ENCODE peak calls at places on chromosomes 12 and 14, in nine cellular contexts. C is endothelial cell; S is naive thymus-derived CD8-positive, alpha-beta T cell; E is stimulated activated CD4-positive, alpha-beta T cell treated with anti-CD3 and anti-CD28 coated beads, Interleukin-1b, Interleukin-23, amount 100 ng/mL, for 1 hour; R is GM18507; A is activated T-cell treated with anti-CD3 and anti-CD28 coated beads for 1 hour; L is AG10803; T is HS-5; D is left kidney. O is an unnamed sample.

GRCh38 chr14:103880334-103880985 is 33.1 kb upstream of the PPP1R13B start:
- DNase-seq in C (no peak), S (peak), E (no peak), R (no peak), A (peak), L (peak), T (no peak), D (peak), O (peak)

GRCh38 chr14:73714656-73715081 is 485 bp upstream of the PNMA1 start:
- DNase-seq in C (no peak), S (no peak), E (no peak), R (no peak), A (no peak), L (no peak), T (no peak), D (peak), O (no peak)

GRCh38 chr12:106149096-106149784 is 10.5 kb upstream of the NUAK1 start:
- DNase-seq in C (peak), S (no peak), E (no peak), R (no peak), A (no peak), L (peak), T (no peak), D (peak), O (no peak)

GRCh38 chr14:53924754-53925153 is 31.9 kb downstream of the BMP4 start:
- DNase-seq in C (no peak), S (no peak), E (no peak), R (no peak), A (no peak), L (peak), T (peak), D (peak), O (peak)

GRCh38 chr12:131720241-131720640 is 9.4 kb downstream of the SFSWAP start:
- DNase-seq in C (no peak), S (no peak), E (no peak), R (no peak), A (no peak), L (no peak), T (no peak), D (no peak), O (no peak)

GRCh38 chr12:117147639-117148038 is 42.6 kb downstream of the FBXO21 start:
- DNase-seq in C (no peak), S (no peak), E (no peak), R (no peak), A (no peak), L (no peak), T (no peak), D (no peak), O (no peak)

GRCh38 chr12:67648306-67649164 is at the start of gene DYRK2:
- DNase-seq in C (peak), S (peak), E (peak), R (peak), A (peak), L (peak), T (no peak), D (peak), O (no peak)

GRCh38 chr12:12210983-12211382 is 55.9 kb downstream of the LRP6 start:
- DNase-seq in C (no peak), S (peak), E (no peak), R (no peak), A (no peak), L (no peak), T (no peak), D (no peak), O (no peak)

GRCh38 chr12:7091660-7092228 is 501 bp downstream of the C1R start:
- DNase-seq in C (no peak), S (no peak), E (no peak), R (no peak), A (no peak), L (peak), T (no peak), D (peak), O (no peak)

GRCh38 chr12:1912580-1913376 is 5.7 kb downstream of the CACNA2D4 start:
- DNase-seq in C (no peak), S (no peak), E (no peak), R (no peak), A (no peak), L (no peak), T (no peak), D (no peak), O (peak)

GRCh38 chr12:127903146-127903545 is 363.8 kb upstream of the TMEM132C start:
- DNase-seq in C (no peak), S (no peak), E (no peak), R (no peak), A (no peak), L (peak), T (no peak), D (no peak), O (no peak)

GRCh38 chr14:91229743-91230200 is 14.7 kb downstream of the GPR68 start:
- DNase-seq in C (no peak), S (peak), E (no peak), R (no peak), A (no peak), L (peak), T (peak), D (no peak), O (no peak)

GRCh38 chr12:117134059-117134458 is 34.8 kb upstream of the TESC start:
- DNase-seq in C (no peak), S (peak), E (no peak), R (no peak), A (peak), L (peak), T (no peak), D (no peak), O (no peak)

GRCh38 chr12:47216150-47216677 is 136.5 kb upstream of the AMIGO2 start:
- DNase-seq in C (no peak), S (peak), E (no peak), R (peak), A (peak), L (no peak), T (no peak), D (no peak), O (no peak)

GRCh38 chr14:44652640-44653039 is 145.6 kb upstream of the FSCB start:
- DNase-seq in C (no peak), S (no peak), E (no peak), R (no peak), A (no peak), L (no peak), T (no peak), D (no peak), O (no peak)

GRCh38 chr12:56326533-56326932 is 7.3 kb downstream of the PAN2 start:
- DNase-seq in C (no peak), S (no peak), E (no peak), R (no peak), A (no peak), L (no peak), T (no peak), D (no peak), O (no peak)

GRCh38 chr14:69827560-69827959 is 30.5 kb upstream of the SLC10A1 start:
- DNase-seq in C (no peak), S (no peak), E (no peak), R (no peak), A (no peak), L (no peak), T (no peak), D (no peak), O (no peak)

GRCh38 chr14:105853907-105854599 is 327.7 kb downstream of the TMEM121 start:
- DNase-seq in C (no peak), S (no peak), E (no peak), R (no peak), A (no peak), L (no peak), T (no peak), D (no peak), O (no peak)

GRCh38 chr12:94718114-94718513 is 67.8 kb upstream of the TMCC3 start:
- DNase-seq in C (no peak), S (no peak), E (no peak), R (no peak), A (no peak), L (no peak), T (no peak), D (peak), O (no peak)

GRCh38 chr14:76045773-76046172 is 60.2 kb downstream of the IFT43 start:
- DNase-seq in C (no peak), S (no peak), E (no peak), R (no peak), A (no peak), L (no peak), T (no peak), D (no peak), O (no peak)